ENCODE peak calls at places on chromosomes 4 and X, in eight cellular contexts. Z is Panc1, K is GM13977, V is right lobe of liver, L is adrenal gland, M is GM23338, B is AG09309, J is PC-3. G is an unnamed sample.

GRCh38 chr4:69546121-69546520 is 50.4 kb upstream of the UGT2B4 start:
- DNase-seq in L (no peak), M (no peak), Z (no peak), B (no peak), V (no peak), K (no peak), J (peak), G (no peak)

GRCh38 chr4:153364061-153364460 is 19.6 kb downstream of the MND1 start:
- DNase-seq in B (no peak), M (no peak), J (no peak), K (no peak), Z (no peak), V (no peak), L (no peak), G (no peak)

GRCh38 chr4:16360694-16361262 is 134.5 kb upstream of the TAPT1 start:
- DNase-seq in L (no peak), M (peak), V (no peak), J (peak), K (no peak), B (no peak), Z (no peak), G (no peak)

GRCh38 chrX:18748499-18748898 is 41.1 kb downstream of the PPEF1 start:
- DNase-seq in Z (no peak), J (no peak), V (no peak), B (no peak), M (no peak), K (no peak), L (no peak), G (no peak)

GRCh38 chrX:54484666-54485065 is 11.4 kb downstream of the FGD1 start:
- DNase-seq in K (no peak), M (peak), L (no peak), V (no peak), Z (no peak), J (no peak), B (no peak), G (no peak)

GRCh38 chr4:38177792-38178665 is 217.8 kb downstream of the PTTG2 start:
- DNase-seq in B (no peak), L (no peak), V (peak), Z (no peak), K (no peak), M (no peak), J (no peak), G (peak)

GRCh38 chrX:40465735-40466551 is 114.8 kb upstream of the ATP6AP2 start:
- DNase-seq in B (no peak), V (no peak), L (peak), M (no peak), Z (no peak), J (no peak), K (no peak), G (no peak)

GRCh38 chrX:135389717-135390116 is 32.0 kb upstream of the SMIM10L2A start:
- DNase-seq in K (no peak), Z (peak), L (no peak), M (no peak), J (peak), B (no peak), V (no peak), G (no peak)

GRCh38 chrX:48165246-48165645 is 31.3 kb downstream of the SSX5 start:
- DNase-seq in K (no peak), B (no peak), L (no peak), Z (no peak), M (no peak), V (no peak), J (peak), G (no peak)

GRCh38 chr4:11149612-11150259 is 279.0 kb downstream of the HS3ST1 start:
- DNase-seq in K (no peak), V (no peak), M (no peak), L (no peak), Z (no peak), B (no peak), J (no peak), G (peak)

GRCh38 chr4:128596115-128596514 is 213.4 kb upstream of the JADE1 start:
- DNase-seq in J (no peak), K (no peak), V (no peak), B (no peak), Z (no peak), L (no peak), M (no peak), G (no peak)

GRCh38 chrX:952816-953215 is 259.6 kb downstream of the CRLF2 start:
- DNase-seq in J (no peak), V (no peak), B (no peak), Z (no peak), L (no peak), K (no peak), M (no peak), G (no peak)

GRCh38 chrX:16589211-16589610 is 60.7 kb upstream of the S100G start:
- DNase-seq in K (no peak), V (no peak), B (peak), L (no peak), M (no peak), J (peak), Z (no peak), G (peak)

DNA sequence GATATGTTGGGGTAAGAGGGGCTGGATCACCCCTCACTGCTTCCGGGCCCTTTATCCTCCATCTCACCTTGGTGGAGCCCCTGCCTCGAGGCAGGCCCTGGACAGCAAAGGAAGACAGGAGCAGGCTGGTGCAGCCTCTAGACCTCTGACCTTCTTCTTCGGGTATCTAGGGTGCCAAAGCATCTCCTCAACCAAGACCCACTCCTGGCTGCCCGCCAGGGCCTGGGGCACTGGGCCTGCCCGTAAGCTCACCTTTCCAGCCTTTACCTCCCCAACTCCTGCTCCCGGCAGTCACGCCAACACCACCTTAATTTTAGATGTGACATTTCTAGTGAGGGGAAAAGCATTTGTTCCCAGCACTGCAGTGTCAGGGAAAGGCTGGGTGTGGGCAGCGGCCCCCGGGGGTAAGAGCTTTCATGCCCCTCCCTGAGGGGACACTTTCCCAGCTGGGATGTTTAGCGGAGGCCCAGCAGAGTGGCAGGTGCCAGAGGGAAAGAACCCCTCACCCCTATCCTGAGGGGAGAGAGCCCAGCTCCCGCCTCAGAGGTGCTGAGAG is 6.7 kb downstream of the MAN2B2 start:
- DNase-seq in M (no peak), K (no peak), L (no peak), V (no peak), B (no peak), Z (no peak), J (no peak), G (no peak)
- TF ChIP-seq CTCF in M (no peak), K (no peak), L (no peak), V (no peak), B (no peak), Z (no peak), J (no peak), G (no peak)

GRCh38 chrX:110188701-110189558 is 129.0 kb downstream of the AMMECR1 start:
- DNase-seq in L (no peak), V (no peak), Z (no peak), M (no peak), K (no peak), B (no peak), J (no peak), G (no peak)
- TF ChIP-seq CTCF in L (no peak), V (no peak), Z (no peak), M (no peak), K (no peak), B (no peak), J (no peak), G (no peak)

DNA sequence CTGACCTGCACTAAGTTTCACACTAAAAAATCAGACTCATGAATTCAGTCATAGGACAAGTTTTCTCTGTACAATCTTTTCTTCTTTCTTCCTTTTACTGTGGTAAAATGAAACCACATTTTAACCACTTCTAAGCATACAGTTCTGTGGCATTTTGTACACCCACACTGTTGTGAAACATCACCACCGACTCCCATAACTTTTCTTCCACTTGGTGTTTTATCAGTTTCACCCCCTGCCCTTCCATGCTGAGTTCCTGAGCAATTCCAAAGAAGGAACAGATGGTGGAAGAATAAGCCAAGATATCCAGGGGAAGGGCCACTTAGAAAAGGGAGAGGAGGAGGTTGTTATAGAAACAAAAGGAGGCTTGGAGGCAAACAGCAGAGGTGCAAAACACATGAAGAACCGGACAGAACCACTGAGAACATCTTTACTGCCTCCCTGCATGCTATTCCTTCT is 22.6 kb downstream of the SLC25A4 start:
- DNase-seq in M (no peak), L (no peak), V (no peak), K (peak), B (peak), Z (no peak), J (no peak), G (no peak)
- TF ChIP-seq CTCF in M (no peak), L (no peak), V (no peak), K (no peak), B (peak), Z (no peak), J (no peak), G (no peak)

GRCh38 chrX:139554991-139555675 is 24.6 kb downstream of the F9 start:
- DNase-seq in L (no peak), M (peak), K (no peak), J (no peak), V (no peak), B (no peak), Z (no peak), G (no peak)
- TF ChIP-seq CTCF in L (no peak), M (no peak), K (no peak), J (no peak), V (no peak), B (no peak), Z (no peak), G (no peak)

DNA sequence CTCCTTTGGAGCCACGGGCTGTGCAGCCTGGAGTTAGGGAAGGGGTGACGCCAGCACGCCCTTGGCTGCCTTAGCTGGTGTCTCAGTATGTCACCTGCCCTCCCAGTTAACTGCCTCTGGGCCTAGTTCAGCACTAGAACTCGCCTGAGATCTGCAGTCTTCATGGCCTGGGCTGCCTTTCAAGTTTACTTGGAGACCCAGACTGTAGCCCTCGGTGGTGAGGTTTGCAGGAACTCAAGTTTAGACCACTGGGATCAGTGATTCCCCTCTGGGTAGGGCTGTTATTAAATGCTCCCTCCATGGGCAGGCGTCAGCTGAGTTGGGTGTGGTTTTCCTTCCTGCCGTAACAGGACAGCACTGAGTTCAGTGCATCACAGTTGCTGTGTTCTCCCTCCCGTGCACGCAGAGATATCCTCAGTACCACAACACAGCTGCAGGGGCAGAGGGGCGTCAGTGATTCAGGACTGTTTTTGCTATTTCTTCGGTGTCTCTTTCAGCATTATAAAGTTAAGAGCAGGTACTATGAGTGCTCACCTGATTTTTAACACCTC is 30.5 kb downstream of the PLAC8 start:
- DNase-seq in K (no peak), M (peak), Z (no peak), B (no peak), L (no peak), V (no peak), J (no peak), G (peak)
- TF ChIP-seq CTCF in K (no peak), M (peak), Z (no peak), B (no peak), L (no peak), V (no peak), J (no peak), G (peak)

GRCh38 chr4:35939746-35940145 is 304.6 kb downstream of the ARAP2 start:
- DNase-seq in Z (no peak), M (no peak), K (no peak), V (no peak), L (no peak), J (peak), B (no peak), G (no peak)

GRCh38 chr4:35934370-35934981 is 309.8 kb downstream of the ARAP2 start:
- DNase-seq in V (no peak), Z (no peak), B (no peak), M (peak), J (peak), L (no peak), K (no peak), G (no peak)
- TF ChIP-seq CTCF in V (peak), Z (peak), B (peak), M (peak), J (peak), L (peak), K (peak), G (peak)

GRCh38 chr4:2796261-2797187 is 3.6 kb downstream of the SH3BP2 start:
- DNase-seq in K (no peak), Z (no peak), L (peak), M (no peak), J (peak), V (peak), B (peak), G (no peak)
- TF ChIP-seq CTCF in K (no peak), Z (no peak), L (no peak), M (no peak), J (no peak), V (no peak), B (no peak), G (no peak)

DNA sequence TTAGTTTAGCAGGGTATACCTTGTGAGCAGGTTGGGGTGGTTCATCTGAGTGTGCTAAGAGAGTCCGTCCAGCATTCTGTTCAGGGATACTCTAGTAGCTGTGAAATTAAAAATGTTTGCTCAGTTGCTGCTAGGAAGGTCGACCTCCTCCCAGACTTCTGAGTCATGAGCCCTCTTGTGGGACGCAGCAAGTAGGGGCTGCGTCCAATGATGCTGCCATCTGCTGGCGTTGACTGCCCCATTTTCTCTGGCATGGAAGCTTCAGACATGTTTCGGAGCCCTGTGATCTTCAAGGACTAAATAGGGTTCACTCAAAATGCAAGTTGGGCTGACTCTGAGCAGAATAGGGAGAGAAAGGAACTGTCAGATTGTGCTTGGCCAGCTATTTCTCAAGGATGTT is 201.0 kb upstream of the ARSJ start:
- DNase-seq in K (no peak), L (peak), M (peak), Z (peak), B (peak), V (peak), J (peak), G (peak)
- TF ChIP-seq CTCF in K (peak), L (no peak), M (peak), Z (peak), B (peak), V (peak), J (peak), G (peak)

G was measured in activated CD8-positive, alpha-beta T cell treated with anti-CD3 and anti-CD28 coated beads for 36 hours.